ENCODE peak calls at places on chromosomes 5 and 9, in ten cellular contexts. N is NCI-H2029; K is K562; T is stimulated activated CD4-positive, alpha-beta T cell treated with anti-CD3 and anti-CD28 coated beads, Interleukin-1b, Interleukin-23, amount 100 ng/mL, for 24 hours; S is cardiac muscle cell; D is EH; H is NCI-H2081; O is neural crest cell; L is osteocyte; Q is hypothalamus. R is an unnamed sample.

GRCh38 chr9:86072393-86073016 is 26.9 kb downstream of the GOLM1 start:
- DNase-seq in N (no peak), K (no peak), T (no peak), S (no peak), D (peak), H (no peak), O (no peak), L (no peak), Q (no peak), R (no peak)

GRCh38 chr5:95392593-95393182 is 1.5 kb downstream of the FAM81B start:
- DNase-seq in N (peak), K (no peak), T (no peak), S (peak), D (peak), H (peak), O (no peak), L (no peak), Q (no peak), R (no peak)

GRCh38 chr5:83767409-83767992 is 46.8 kb upstream of the HAPLN1 start:
- DNase-seq in N (no peak), K (no peak), T (no peak), S (no peak), D (no peak), H (no peak), O (no peak), L (no peak), Q (no peak), R (no peak)

GRCh38 chr5:43677241-43677640 is 74.3 kb downstream of the NNT start:
- DNase-seq in N (no peak), K (no peak), T (no peak), S (no peak), D (no peak), H (no peak), O (no peak), L (no peak), Q (no peak), R (no peak)

GRCh38 chr9:71446499-71447411 is 321.6 kb downstream of the CEMIP2 start:
- DNase-seq in N (no peak), K (no peak), T (no peak), S (peak), D (peak), H (peak), O (peak), L (peak), Q (no peak), R (no peak)

GRCh38 chr9:111798786-111799185 is 4.0 kb upstream of the SHOC1 start:
- DNase-seq in N (no peak), K (no peak), T (no peak), S (no peak), D (peak), H (no peak), O (no peak), L (no peak), Q (no peak), R (no peak)

GRCh38 chr9:84271004-84271886 is 69.3 kb downstream of the SLC28A3 start:
- DNase-seq in N (no peak), K (no peak), T (peak), S (peak), D (peak), H (no peak), O (peak), L (no peak), Q (peak), R (no peak)

GRCh38 chr9:105722099-105722498 is 27.8 kb downstream of the TMEM38B start:
- DNase-seq in N (no peak), K (no peak), T (no peak), S (no peak), D (no peak), H (no peak), O (no peak), L (no peak), Q (no peak), R (no peak)

GRCh38 chr5:172633403-172633970 is 7.6 kb upstream of the NEURL1B start:
- DNase-seq in N (no peak), K (no peak), T (no peak), S (no peak), D (no peak), H (no peak), O (no peak), L (no peak), Q (no peak), R (no peak)

GRCh38 chr5:91141642-91142041 is 241.5 kb downstream of the ARRDC3 start:
- DNase-seq in N (no peak), K (no peak), T (no peak), S (no peak), D (no peak), H (no peak), O (no peak), L (no peak), Q (no peak), R (no peak)

GRCh38 chr5:132473019-132473531 is 17.5 kb downstream of the IRF1 start:
- DNase-seq in N (no peak), K (no peak), T (no peak), S (no peak), D (no peak), H (no peak), O (no peak), L (no peak), Q (no peak), R (no peak)

GRCh38 chr5:14208071-14209021 is 65.2 kb downstream of the TRIO start:
- DNase-seq in N (peak), K (no peak), T (no peak), S (no peak), D (peak), H (no peak), O (no peak), L (no peak), Q (no peak), R (no peak)

GRCh38 chr5:16577677-16578076 is 39.1 kb downstream of the RETREG1 start:
- DNase-seq in N (no peak), K (no peak), T (no peak), S (no peak), D (no peak), H (no peak), O (no peak), L (peak), Q (no peak), R (no peak)

GRCh38 chr5:100872409-100873190 is 30.5 kb downstream of the ST8SIA4 start:
- DNase-seq in N (no peak), K (no peak), T (peak), S (no peak), D (no peak), H (no peak), O (no peak), L (no peak), Q (no peak), R (no peak)

GRCh38 chr5:86716121-86716520 is 98.4 kb downstream of the COX7C start:
- DNase-seq in N (no peak), K (no peak), T (no peak), S (no peak), D (no peak), H (no peak), O (no peak), L (no peak), Q (no peak), R (no peak)

GRCh38 chr5:143011621-143012020 is 241.4 kb downstream of the ARHGAP26 start:
- DNase-seq in N (no peak), K (no peak), T (no peak), S (no peak), D (peak), H (no peak), O (no peak), L (no peak), Q (no peak), R (no peak)

R was measured in DMS79.